ENCODE peak calls at places on chromosome 11, in five cellular contexts. Y is cardiac muscle cell, I is neuronal stem cell, Q is SJSA1, N is neural progenitor cell. B is an unnamed sample. For H3K4me1, the result is how much of the 10 kb centered on the place peaks cover.

GRCh38 chr11:117700551-117700950 is 96.5 kb downstream of the DSCAML1 start:
- DNase-seq in Y (no peak), I (no peak), Q (no peak), N (no peak), B (no peak)

GRCh38 chr11:85977751-85978160 is 91.1 kb downstream of the PICALM start:
- DNase-seq in Y (peak), I (no peak), Q (no peak), N (no peak), B (no peak)

GRCh38 chr11:35029979-35030378 is 109.0 kb upstream of the CD44 start:
- DNase-seq in Y (peak), I (no peak), Q (peak), N (no peak), B (no peak)

GRCh38 chr11:12543596-12544415 is 130.4 kb upstream of the TEAD1 start:
- DNase-seq in Y (no peak), I (no peak), Q (no peak), N (no peak), B (no peak)

GRCh38 chr11:130727715-130728114 is 188.6 kb downstream of the SNX19 start:
- DNase-seq in Y (no peak), I (no peak), Q (no peak), N (no peak), B (no peak)

GRCh38 chr11:2567026-2567671 is 122.3 kb downstream of the KCNQ1 start:
- DNase-seq in Y (no peak), I (no peak), Q (no peak), N (no peak), B (no peak)

GRCh38 chr11:120539681-120540369 is 28.3 kb downstream of the GRIK4 start:
- DNase-seq in Y (peak), I (no peak), Q (no peak), N (no peak), B (no peak)

GRCh38 chr11:80136991-80137390 is 696.2 kb upstream of the TENM4 start:
- DNase-seq in Y (peak), I (no peak), Q (no peak), N (no peak), B (no peak)

GRCh38 chr11:13368041-13368446 is 90.5 kb downstream of the BMAL1 start:
- DNase-seq in Y (no peak), I (no peak), Q (peak), N (no peak), B (no peak)

GRCh38 chr11:44972746-44973435 is 22.2 kb upstream of the TP53I11 start:
- DNase-seq in Y (peak), I (no peak), Q (no peak), N (no peak), B (no peak)

GRCh38 chr11:369336-370018 is at the start of gene B4GALNT4:
- DNase-seq in Y (peak), I (no peak), Q (no peak), N (peak), B (no peak)

GRCh38 chr11:128653828-128654231 is 40.0 kb upstream of the FLI1 start:
- DNase-seq in Y (peak), I (no peak), Q (peak), N (peak), B (no peak)

GRCh38 chr11:132779487-132779886 is 752.8 kb downstream of the OPCML start:
- DNase-seq in Y (no peak), I (no peak), Q (no peak), N (peak), B (no peak)

GRCh38 chr11:102614485-102614884 is 10.6 kb downstream of the MMP20 start:
- DNase-seq in Y (no peak), I (no peak), Q (no peak), N (no peak), B (no peak)

GRCh38 chr11:90341986-90342385 is 119.1 kb upstream of the CHORDC1 start:
- DNase-seq in Y (no peak), I (no peak), Q (no peak), N (no peak), B (no peak)

GRCh38 chr11:101241160-101241795 is 111.7 kb upstream of the PGR start:
- DNase-seq in Y (no peak), I (no peak), Q (no peak), N (no peak), B (no peak)

GRCh38 chr11:46235777-46236688 is 41.4 kb upstream of the CREB3L1 start:
- DNase-seq in Y (peak), I (no peak), Q (no peak), N (no peak), B (no peak)

GRCh38 chr11:130213143-130213978 is 53.8 kb downstream of the ST14 start:
- DNase-seq in Y (peak), I (peak), Q (peak), N (peak), B (peak)

GRCh38 chr11:69044111-69045013 is 4.4 kb upstream of the TPCN2 start:
- DNase-seq in Y (peak), I (peak), Q (peak), N (peak), B (peak)

GRCh38 chr11:77080643-77081210 is 14.0 kb downstream of the CAPN5 start:
- DNase-seq in Y (peak), I (no peak), Q (no peak), N (no peak), B (no peak)

GRCh38 chr11:63536669-63537292 is at the start of gene PLAAT4:
- DNase-seq in Y (peak), I (no peak), Q (peak), N (no peak), B (no peak)

GRCh38 chr11:19679952-19680823 is 32.4 kb upstream of the NAV2 start:
- DNase-seq in Y (peak), I (no peak), Q (peak), N (peak), B (no peak)

GRCh38 chr11:11555228-11555627 is 66.6 kb downstream of the GALNT18 start:
- DNase-seq in Y (no peak), I (no peak), Q (no peak), N (peak), B (no peak)

GRCh38 chr11:117861151-117862018 is 15.1 kb downstream of the FXYD6 start:
- DNase-seq in Y (no peak), I (peak), Q (no peak), N (peak), B (no peak)

GRCh38 chr11:45855308-45855707 is 8.0 kb downstream of the CRY2 start:
- DNase-seq in Y (no peak), I (no peak), Q (no peak), N (no peak), B (no peak)

DNA sequence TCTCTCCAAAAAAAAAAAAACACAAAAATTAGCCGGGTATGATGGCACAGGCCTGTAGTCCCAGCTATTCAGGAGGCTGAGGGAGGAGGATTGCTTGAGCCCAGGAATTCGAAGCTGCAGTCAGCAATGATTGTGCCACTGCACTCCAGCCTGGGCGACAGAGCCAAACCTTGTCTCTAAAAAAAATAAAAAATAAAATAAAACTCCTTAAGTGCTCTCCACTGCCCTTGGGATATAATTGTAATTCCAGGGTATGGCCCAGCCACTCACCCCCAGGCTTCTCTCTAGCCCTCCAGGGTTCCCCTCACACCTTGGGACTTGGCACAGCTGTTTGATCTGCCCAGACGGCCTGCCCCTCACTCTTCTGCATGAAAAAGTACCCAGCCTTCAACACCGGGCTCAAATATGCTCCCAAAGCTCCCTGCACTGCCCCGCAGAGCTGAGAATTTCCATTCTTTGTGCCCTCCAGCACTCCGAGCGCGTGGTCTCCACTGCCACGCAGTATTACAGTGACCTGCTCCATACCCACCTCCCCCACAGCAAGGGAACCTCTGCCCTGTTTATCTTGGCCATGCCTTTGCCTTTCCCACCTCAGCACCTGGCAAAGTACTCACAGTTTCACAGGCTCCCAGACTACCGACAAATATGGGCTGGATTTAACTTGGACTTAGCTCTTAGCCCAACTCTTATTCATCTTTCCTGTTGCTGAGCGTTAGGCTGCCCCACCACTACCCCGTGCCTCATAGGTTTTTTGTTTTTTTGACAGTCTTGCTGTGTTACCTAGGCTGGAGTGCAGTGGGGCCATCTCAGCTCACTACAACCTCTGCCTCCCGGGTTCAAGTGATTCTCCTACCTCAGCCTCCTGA is 7.6 kb upstream of the FTH1 start:
- DNase-seq in Y (peak), I (no peak), Q (no peak), N (no peak), B (no peak)
- H3K27ac ChIP-seq in Y (no peak), I (no peak), Q (no peak), N (no peak), B (no peak)

DNA sequence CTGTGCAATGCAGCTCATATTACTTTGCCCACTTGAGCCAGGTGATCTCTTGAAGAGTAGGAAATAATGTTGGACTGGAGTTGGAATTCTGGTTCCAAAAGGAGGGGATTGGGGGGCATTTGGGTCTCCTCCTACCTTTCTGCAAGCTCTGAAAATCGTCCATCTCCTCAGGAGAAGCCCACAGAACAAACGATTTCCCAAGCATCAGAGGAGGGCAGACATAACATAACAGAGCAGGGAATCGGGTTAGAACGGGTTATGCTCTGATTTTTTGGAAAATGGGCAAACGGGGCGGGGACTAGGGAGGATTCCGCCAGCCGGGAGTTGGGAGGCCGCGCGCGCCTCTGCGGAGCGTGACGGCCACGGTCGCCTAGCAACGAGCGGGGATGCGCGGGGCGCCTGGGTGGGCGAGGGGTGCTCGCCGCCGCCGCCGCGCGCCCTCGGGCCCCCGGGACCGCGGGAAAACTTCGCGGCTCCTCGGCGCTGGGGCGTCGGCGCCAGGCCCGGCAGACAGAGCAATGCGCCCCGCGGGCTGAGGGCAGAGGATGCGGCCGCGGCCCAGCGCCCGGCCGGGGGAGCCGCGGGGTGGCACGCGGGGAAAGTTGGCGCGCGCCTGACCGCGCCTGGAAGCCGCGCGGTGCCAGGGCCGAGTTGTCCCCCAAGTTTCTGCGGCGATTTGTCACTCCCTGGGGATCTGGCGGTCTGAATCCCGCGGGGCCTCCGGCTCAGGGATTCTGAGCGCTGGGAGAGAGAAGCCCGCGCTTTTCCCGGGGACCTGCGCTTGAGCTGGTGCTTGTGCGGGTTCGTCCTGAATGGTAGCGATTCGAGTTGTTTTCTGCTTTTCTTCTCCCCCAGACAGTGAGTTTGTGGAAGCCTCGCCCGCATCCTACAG is 27.8 kb upstream of the AMOTL1 start:
- DNase-seq in Y (peak), I (peak), Q (peak), N (peak), B (no peak)
- H3K4me3 ChIP-seq in Y (peak), I (peak), Q (peak), N (peak), B (no peak)

GRCh38 chr11:65310756-65311155 is 3.9 kb upstream of the CDC42EP2 start:
- DNase-seq in Y (no peak), I (peak), Q (peak), N (peak), B (no peak)
- H3K4me1 ChIP-seq in Y (under half), I (under half), Q (under half), N (under half), B (under half)

DNA sequence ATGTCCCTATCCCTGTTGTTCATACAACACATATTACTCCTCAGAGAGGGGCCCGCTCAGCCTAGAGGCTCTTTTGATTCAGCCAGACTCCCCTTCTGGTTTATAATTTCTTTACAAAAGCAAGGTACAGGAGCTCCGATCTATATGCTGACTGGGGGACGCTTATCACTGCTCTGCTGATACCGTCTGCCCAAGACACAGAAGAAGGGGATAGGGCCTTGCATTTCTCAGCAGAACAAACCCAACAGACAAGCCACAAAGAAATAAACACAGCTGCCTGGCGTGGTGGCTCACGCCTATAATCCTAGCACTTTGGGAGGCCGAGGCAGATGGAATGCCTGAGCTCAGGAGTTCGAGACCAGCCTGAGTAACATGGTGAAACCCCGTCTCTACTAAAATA is 109.9 kb upstream of the AKIP1 start:
- DNase-seq in Y (no peak), I (no peak), Q (no peak), N (no peak), B (no peak)
- H3K27ac ChIP-seq in Y (peak), I (no peak), Q (no peak), N (no peak), B (no peak)

GRCh38 chr11:72544589-72544988 is 110.3 kb upstream of the CLPB start:
- DNase-seq in Y (no peak), I (no peak), Q (no peak), N (no peak), B (no peak)
- H3K4me3 ChIP-seq in Y (no peak), I (no peak), Q (no peak), N (no peak), B (no peak)